ENCODE peak calls at places on chromosomes 6 and 20, in four cellular contexts. B, H, X and K are unnamed samples.

GRCh38 chr6:30378290-30378937 is 33.5 kb downstream of the RPP21 start:
- DNase-seq in B (no peak), H (peak), X (no peak), K (no peak)

GRCh38 chr6:153001767-153002612 is 519 bp downstream of the MTRF1L start:
- DNase-seq in B (no peak), H (peak), X (peak), K (peak)

GRCh38 chr6:56292505-56293181 is 45.3 kb upstream of the COL21A1 start:
- DNase-seq in B (no peak), H (peak), X (no peak), K (peak)

GRCh38 chr6:169964440-169965212 is 213.2 kb downstream of the ERMARD start:
- DNase-seq in B (no peak), H (no peak), X (no peak), K (no peak)

GRCh38 chr6:81553246-81553645 is 199.2 kb downstream of the TENT5A start:
- DNase-seq in B (no peak), H (peak), X (no peak), K (no peak)

GRCh38 chr6:145497006-145497405 is 238.3 kb downstream of the EPM2A start:
- DNase-seq in B (no peak), H (no peak), X (no peak), K (no peak)

GRCh38 chr20:21522479-21523397 is 8.9 kb upstream of the NKX2-2 start:
- DNase-seq in B (no peak), H (no peak), X (no peak), K (peak)

GRCh38 chr20:51608060-51608459 is 65.5 kb upstream of the NFATC2 start:
- DNase-seq in B (no peak), H (no peak), X (no peak), K (peak)

GRCh38 chr6:21171801-21172200 is 421.8 kb upstream of the SOX4 start:
- DNase-seq in B (no peak), H (no peak), X (no peak), K (no peak)

GRCh38 chr20:31747640-31748039 is 8.6 kb downstream of the TPX2 start:
- DNase-seq in B (no peak), H (no peak), X (no peak), K (no peak)

GRCh38 chr6:169935348-169935718 is 183.9 kb downstream of the ERMARD start:
- DNase-seq in B (no peak), H (no peak), X (no peak), K (peak)

GRCh38 chr6:22214314-22214713 is 82.5 kb downstream of the PRL start:
- DNase-seq in B (no peak), H (no peak), X (peak), K (no peak)

GRCh38 chr20:55919319-55919718 is 86.0 kb downstream of the CBLN4 start:
- DNase-seq in B (no peak), H (peak), X (no peak), K (no peak)

GRCh38 chr6:136548582-136549330 is 1.5 kb downstream of the MAP7 start:
- DNase-seq in B (no peak), H (peak), X (no peak), K (no peak)

GRCh38 chr6:136549359-136550044 is 720 bp downstream of the MAP7 start:
- DNase-seq in B (no peak), H (peak), X (peak), K (no peak)

GRCh38 chr6:136547871-136548270 is 2.4 kb downstream of the MAP7 start:
- DNase-seq in B (no peak), H (no peak), X (no peak), K (no peak)

GRCh38 chr6:136546321-136546720 is 3.9 kb downstream of the MAP7 start:
- DNase-seq in B (no peak), H (no peak), X (no peak), K (no peak)

GRCh38 chr6:136547336-136547735 is 2.9 kb downstream of the MAP7 start:
- DNase-seq in B (no peak), H (peak), X (no peak), K (no peak)
- TF ChIP-seq CTCF in B (peak), H (peak), X (peak), K (peak)

GRCh38 chr6:31870385-31870921 is 7.8 kb upstream of the NEU1 start:
- DNase-seq in B (no peak), H (no peak), X (no peak), K (no peak)
- TF ChIP-seq CTCF in B (peak), H (peak), X (no peak), K (no peak)

GRCh38 chr6:128074561-128074960 is 173.7 kb upstream of the THEMIS start:
- DNase-seq in B (no peak), H (no peak), X (no peak), K (no peak)

GRCh38 chr6:128079026-128079425 is 178.2 kb upstream of the THEMIS start:
- DNase-seq in B (no peak), H (no peak), X (no peak), K (no peak)

GRCh38 chr6:128078276-128078675 is 177.4 kb upstream of the THEMIS start:
- DNase-seq in B (no peak), H (no peak), X (no peak), K (no peak)

GRCh38 chr6:128073389-128073788 is 172.5 kb upstream of the THEMIS start:
- DNase-seq in B (no peak), H (no peak), X (no peak), K (no peak)

GRCh38 chr6:128076843-128077242 is 176.0 kb upstream of the THEMIS start:
- DNase-seq in B (no peak), H (no peak), X (no peak), K (no peak)
- TF ChIP-seq CTCF in B (no peak), H (no peak), X (no peak), K (no peak)

GRCh38 chr6:166465671-166466087 is 82.9 kb upstream of the MPC1 start:
- DNase-seq in B (no peak), H (no peak), X (no peak), K (no peak)
- TF ChIP-seq CTCF in B (no peak), H (no peak), X (no peak), K (no peak)

DNA sequence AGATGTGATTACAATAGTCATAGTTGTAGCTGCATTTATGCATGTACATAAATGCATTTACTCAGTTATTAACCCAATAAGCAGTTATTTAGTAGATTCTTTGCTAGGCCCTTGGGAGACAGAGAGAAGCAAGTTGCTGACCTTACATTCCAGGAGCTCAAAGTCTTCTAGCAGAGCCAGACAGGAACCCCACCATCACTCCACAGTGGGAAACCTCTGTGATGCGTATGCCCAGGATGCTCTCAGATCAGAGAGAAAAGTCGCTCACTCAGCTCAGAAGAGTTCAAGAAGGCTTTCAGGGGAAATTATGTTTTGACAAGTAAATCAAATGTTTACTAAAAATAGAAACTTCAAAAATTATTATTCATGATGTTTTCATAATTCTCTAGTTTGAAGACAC is 146.3 kb upstream of the EXOC2 start:
- DNase-seq in B (no peak), H (no peak), X (no peak), K (no peak)
- TF ChIP-seq CTCF in B (no peak), H (no peak), X (no peak), K (no peak)

DNA sequence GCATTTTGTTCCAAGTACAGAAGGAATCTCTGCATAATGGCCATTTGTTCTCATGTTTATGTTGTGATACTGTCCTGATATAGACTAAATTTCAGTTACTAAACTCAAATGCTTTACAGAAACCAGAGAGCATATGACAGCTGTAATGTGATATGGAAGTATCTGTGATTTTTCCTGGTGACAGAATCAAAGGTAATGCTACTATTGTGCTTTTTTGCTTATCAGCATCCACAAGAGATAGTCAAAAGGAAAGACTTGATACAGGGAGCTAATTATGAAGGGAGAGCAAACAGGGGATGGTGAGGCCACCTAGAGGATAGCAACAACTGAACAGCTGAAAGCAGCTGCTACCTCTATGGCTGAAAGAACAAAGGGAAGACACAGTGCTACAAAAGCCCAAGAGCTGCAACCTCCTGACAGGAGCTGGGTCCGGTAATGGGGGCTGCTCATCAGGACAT is 181.4 kb downstream of the PHF3 start:
- DNase-seq in B (no peak), H (peak), X (no peak), K (peak)
- TF ChIP-seq CTCF in B (peak), H (peak), X (no peak), K (no peak)

GRCh38 chr6:125985967-125986294 is 409 bp upstream of the TRMT11 start:
- DNase-seq in B (no peak), H (no peak), X (no peak), K (no peak)

GRCh38 chr6:125985522-125985921 is 818 bp upstream of the TRMT11 start:
- DNase-seq in B (no peak), H (no peak), X (no peak), K (no peak)

GRCh38 chr6:125986956-125987617 is 747 bp downstream of the TRMT11 start:
- DNase-seq in B (no peak), H (peak), X (no peak), K (peak)

GRCh38 chr6:125988280-125988679 is 1.9 kb downstream of the TRMT11 start:
- DNase-seq in B (no peak), H (no peak), X (no peak), K (no peak)

GRCh38 chr6:125986295-125986955 is at the start of gene TRMT11:
- DNase-seq in B (peak), H (peak), X (peak), K (peak)
- TF ChIP-seq CTCF in B (peak), H (peak), X (peak), K (no peak)

DNA sequence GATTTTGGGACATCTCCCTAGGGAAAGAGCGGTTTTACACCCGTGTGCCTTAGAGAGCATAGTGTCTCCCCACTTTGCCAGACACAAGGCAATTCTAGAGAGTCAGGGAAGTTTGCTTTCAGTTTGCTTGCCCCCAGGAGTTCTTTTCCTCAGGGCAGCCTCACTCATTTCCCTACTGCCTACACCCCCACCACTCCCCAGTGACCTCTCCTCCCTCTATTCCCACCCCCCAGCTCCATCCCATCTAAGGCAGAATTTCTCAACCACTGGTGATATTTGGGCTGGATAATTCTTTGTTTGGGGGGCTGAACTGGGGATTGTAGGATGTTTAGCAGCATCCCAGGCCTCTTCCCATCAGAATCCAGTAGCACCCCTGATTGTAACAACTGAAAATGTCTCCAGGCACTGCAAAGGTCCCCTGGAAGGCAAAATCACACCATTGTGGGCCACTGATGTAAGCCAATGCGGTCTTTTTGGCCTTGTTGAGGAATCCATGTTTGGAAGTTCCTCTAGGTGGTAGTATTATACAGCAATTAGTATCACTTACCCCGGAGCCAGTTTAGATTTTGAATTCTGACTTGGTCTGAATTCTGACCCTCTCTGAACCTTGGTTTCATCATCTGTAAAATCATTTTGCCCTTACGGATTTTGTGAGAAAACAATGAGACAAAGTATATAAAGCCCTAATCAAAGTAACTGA is 1.3 kb downstream of the EPPIN start:
- DNase-seq in B (no peak), H (peak), X (no peak), K (peak)
- TF ChIP-seq CTCF in B (peak), H (peak), X (no peak), K (no peak)

GRCh38 chr6:166433096-166433495 is 50.4 kb upstream of the MPC1 start:
- DNase-seq in B (no peak), H (no peak), X (no peak), K (no peak)

GRCh38 chr6:166436195-166437139 is 53.7 kb upstream of the MPC1 start:
- DNase-seq in B (no peak), H (no peak), X (no peak), K (no peak)

GRCh38 chr6:166437661-166438060 is 54.9 kb upstream of the MPC1 start:
- DNase-seq in B (no peak), H (no peak), X (no peak), K (no peak)

GRCh38 chr6:166434336-166434735 is 51.6 kb upstream of the MPC1 start:
- DNase-seq in B (no peak), H (no peak), X (no peak), K (no peak)

DNA sequence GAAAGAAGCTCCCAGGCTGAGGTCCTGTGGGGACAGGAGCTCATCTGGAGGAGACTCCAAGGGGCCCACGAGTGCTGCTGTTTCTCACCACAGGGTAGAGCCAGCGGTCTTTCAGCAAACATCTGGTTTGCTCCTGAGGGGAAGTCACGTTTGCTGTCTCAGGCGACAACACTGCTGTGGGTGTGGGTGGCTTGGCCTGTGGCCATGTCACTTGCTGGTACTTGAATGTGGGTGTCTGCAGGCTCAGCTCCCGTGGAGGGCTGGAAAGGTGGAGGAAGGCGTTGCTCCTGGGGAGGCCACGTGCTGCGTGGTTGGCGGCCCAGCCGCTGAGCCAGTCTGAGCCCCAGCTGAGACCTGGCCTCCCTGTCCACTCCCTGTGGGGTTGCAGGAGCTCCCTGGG is 52.8 kb upstream of the MPC1 start:
- DNase-seq in B (no peak), H (no peak), X (no peak), K (no peak)
- TF ChIP-seq CTCF in B (no peak), H (peak), X (peak), K (no peak)